ENCODE peak calls at places on chromosomes 4 and X, in nine cellular contexts. One of them, this sample, is unnamed.

GRCh38 chr4:146654648-146654975 is 15.9 kb downstream of the POU4F2 start:
- DNase-seq in CD4-positive, alpha-beta memory T cell: no peak
- DNase-seq in HepG2: no peak
- DNase-seq in pancreas: no peak
- DNase-seq in H7: no peak
- DNase-seq in left lung: no peak
- DNase-seq in heart left ventricle: no peak
- DNase-seq in cardiac muscle cell: no peak
- DNase-seq in lower lobe of right lung: no peak
- DNase-seq in this sample: no peak

GRCh38 chr4:106358899-106359298 is 9.7 kb downstream of the GIMD1 start:
- DNase-seq in CD4-positive, alpha-beta memory T cell: no peak
- DNase-seq in HepG2: no peak
- DNase-seq in pancreas: no peak
- DNase-seq in H7: no peak
- DNase-seq in left lung: no peak
- DNase-seq in heart left ventricle: no peak
- DNase-seq in cardiac muscle cell: no peak
- DNase-seq in lower lobe of right lung: no peak
- DNase-seq in this sample: no peak

GRCh38 chr4:88035292-88035691 is 27.9 kb downstream of the PKD2 start:
- DNase-seq in CD4-positive, alpha-beta memory T cell: no peak
- DNase-seq in HepG2: no peak
- DNase-seq in pancreas: no peak
- DNase-seq in H7: no peak
- DNase-seq in left lung: no peak
- DNase-seq in heart left ventricle: no peak
- DNase-seq in cardiac muscle cell: no peak
- DNase-seq in lower lobe of right lung: no peak
- DNase-seq in this sample: no peak

GRCh38 chr4:147360301-147360700 is 120.6 kb upstream of the EDNRA start:
- DNase-seq in CD4-positive, alpha-beta memory T cell: no peak
- DNase-seq in HepG2: no peak
- DNase-seq in pancreas: no peak
- DNase-seq in H7: no peak
- DNase-seq in left lung: no peak
- DNase-seq in heart left ventricle: no peak
- DNase-seq in cardiac muscle cell: no peak
- DNase-seq in lower lobe of right lung: no peak
- DNase-seq in this sample: no peak

GRCh38 chrX:40866878-40867277 is 131.5 kb upstream of the MED14 start:
- DNase-seq in CD4-positive, alpha-beta memory T cell: no peak
- DNase-seq in HepG2: no peak
- DNase-seq in pancreas: no peak
- DNase-seq in H7: no peak
- DNase-seq in left lung: no peak
- DNase-seq in heart left ventricle: no peak
- DNase-seq in cardiac muscle cell: no peak
- DNase-seq in lower lobe of right lung: no peak
- DNase-seq in this sample: no peak

GRCh38 chr4:184329235-184330007 is 111.7 kb upstream of the ENPP6 start:
- DNase-seq in CD4-positive, alpha-beta memory T cell: no peak
- DNase-seq in HepG2: no peak
- DNase-seq in pancreas: no peak
- DNase-seq in H7: peak
- DNase-seq in left lung: no peak
- DNase-seq in heart left ventricle: no peak
- DNase-seq in cardiac muscle cell: no peak
- DNase-seq in lower lobe of right lung: no peak
- DNase-seq in this sample: no peak

GRCh38 chr4:167622481-167623240 is 388.4 kb upstream of the SPOCK3 start:
- DNase-seq in CD4-positive, alpha-beta memory T cell: no peak
- DNase-seq in HepG2: peak
- DNase-seq in pancreas: peak
- DNase-seq in H7: peak
- DNase-seq in left lung: peak
- DNase-seq in heart left ventricle: no peak
- DNase-seq in cardiac muscle cell: peak
- DNase-seq in lower lobe of right lung: no peak
- DNase-seq in this sample: peak

GRCh38 chrX:19863237-19864223 is 23.9 kb downstream of the SH3KBP1 start:
- DNase-seq in CD4-positive, alpha-beta memory T cell: no peak
- DNase-seq in HepG2: no peak
- DNase-seq in pancreas: no peak
- DNase-seq in H7: no peak
- DNase-seq in left lung: no peak
- DNase-seq in heart left ventricle: peak
- DNase-seq in cardiac muscle cell: no peak
- DNase-seq in lower lobe of right lung: no peak
- DNase-seq in this sample: no peak

GRCh38 chrX:100819534-100819836 is 706 bp upstream of the CSTF2 start:
- DNase-seq in CD4-positive, alpha-beta memory T cell: no peak
- DNase-seq in HepG2: no peak
- DNase-seq in pancreas: peak
- DNase-seq in H7: no peak
- DNase-seq in left lung: peak
- DNase-seq in heart left ventricle: no peak
- DNase-seq in cardiac muscle cell: no peak
- DNase-seq in lower lobe of right lung: no peak
- DNase-seq in this sample: no peak

GRCh38 chrX:10197597-10198210 is 40.9 kb downstream of the CLCN4 start:
- DNase-seq in CD4-positive, alpha-beta memory T cell: no peak
- DNase-seq in HepG2: no peak
- DNase-seq in pancreas: no peak
- DNase-seq in H7: no peak
- DNase-seq in left lung: no peak
- DNase-seq in heart left ventricle: no peak
- DNase-seq in cardiac muscle cell: no peak
- DNase-seq in lower lobe of right lung: no peak
- DNase-seq in this sample: no peak

GRCh38 chrX:39242187-39242586 is 440.9 kb downstream of the MID1IP1 start:
- DNase-seq in CD4-positive, alpha-beta memory T cell: no peak
- DNase-seq in HepG2: peak
- DNase-seq in pancreas: no peak
- DNase-seq in H7: peak
- DNase-seq in left lung: no peak
- DNase-seq in heart left ventricle: no peak
- DNase-seq in cardiac muscle cell: peak
- DNase-seq in lower lobe of right lung: no peak
- DNase-seq in this sample: peak

GRCh38 chr4:92600638-92601037 is 296.9 kb downstream of the GRID2 start:
- DNase-seq in CD4-positive, alpha-beta memory T cell: no peak
- DNase-seq in HepG2: peak
- DNase-seq in pancreas: no peak
- DNase-seq in H7: no peak
- DNase-seq in left lung: no peak
- DNase-seq in heart left ventricle: no peak
- DNase-seq in cardiac muscle cell: peak
- DNase-seq in lower lobe of right lung: no peak
- DNase-seq in this sample: peak

GRCh38 chrX:21374163-21374993 is at the start of gene CNKSR2:
- DNase-seq in CD4-positive, alpha-beta memory T cell: peak
- DNase-seq in HepG2: no peak
- DNase-seq in pancreas: peak
- DNase-seq in H7: peak
- DNase-seq in left lung: peak
- DNase-seq in heart left ventricle: peak
- DNase-seq in cardiac muscle cell: peak
- DNase-seq in lower lobe of right lung: peak
- DNase-seq in this sample: no peak

GRCh38 chr4:6367313-6367945 is 97.8 kb downstream of the WFS1 start:
- DNase-seq in CD4-positive, alpha-beta memory T cell: no peak
- DNase-seq in HepG2: no peak
- DNase-seq in pancreas: peak
- DNase-seq in H7: peak
- DNase-seq in left lung: no peak
- DNase-seq in heart left ventricle: peak
- DNase-seq in cardiac muscle cell: no peak
- DNase-seq in lower lobe of right lung: no peak
- DNase-seq in this sample: no peak

GRCh38 chr4:125547842-125548241 is 233.1 kb downstream of the FAT4 start:
- DNase-seq in CD4-positive, alpha-beta memory T cell: no peak
- DNase-seq in HepG2: no peak
- DNase-seq in pancreas: no peak
- DNase-seq in H7: no peak
- DNase-seq in left lung: no peak
- DNase-seq in heart left ventricle: no peak
- DNase-seq in cardiac muscle cell: no peak
- DNase-seq in lower lobe of right lung: no peak
- DNase-seq in this sample: no peak

GRCh38 chr4:98374643-98375042 is 113.5 kb downstream of the RAP1GDS1 start:
- DNase-seq in CD4-positive, alpha-beta memory T cell: no peak
- DNase-seq in HepG2: no peak
- DNase-seq in pancreas: no peak
- DNase-seq in H7: no peak
- DNase-seq in left lung: no peak
- DNase-seq in heart left ventricle: no peak
- DNase-seq in cardiac muscle cell: no peak
- DNase-seq in lower lobe of right lung: no peak
- DNase-seq in this sample: no peak

GRCh38 chr4:61675464-61675863 is 475.3 kb downstream of the ADGRL3 start:
- DNase-seq in CD4-positive, alpha-beta memory T cell: no peak
- DNase-seq in HepG2: no peak
- DNase-seq in pancreas: no peak
- DNase-seq in H7: no peak
- DNase-seq in left lung: no peak
- DNase-seq in heart left ventricle: no peak
- DNase-seq in cardiac muscle cell: no peak
- DNase-seq in lower lobe of right lung: no peak
- DNase-seq in this sample: no peak

GRCh38 chr4:140893939-140894338 is 137.8 kb upstream of the TBC1D9 start:
- DNase-seq in CD4-positive, alpha-beta memory T cell: no peak
- DNase-seq in HepG2: no peak
- DNase-seq in pancreas: no peak
- DNase-seq in H7: no peak
- DNase-seq in left lung: no peak
- DNase-seq in heart left ventricle: no peak
- DNase-seq in cardiac muscle cell: no peak
- DNase-seq in lower lobe of right lung: no peak
- DNase-seq in this sample: no peak
- H3K4me3 ChIP-seq in CD4-positive, alpha-beta memory T cell: no peak
- H3K4me3 ChIP-seq in HepG2: no peak
- H3K4me3 ChIP-seq in pancreas: no peak
- H3K4me3 ChIP-seq in H7: no peak
- H3K4me3 ChIP-seq in left lung: no peak
- H3K4me3 ChIP-seq in heart left ventricle: no peak
- H3K4me3 ChIP-seq in cardiac muscle cell: no peak
- H3K4me3 ChIP-seq in lower lobe of right lung: no peak
- H3K4me3 ChIP-seq in this sample: no peak

DNA sequence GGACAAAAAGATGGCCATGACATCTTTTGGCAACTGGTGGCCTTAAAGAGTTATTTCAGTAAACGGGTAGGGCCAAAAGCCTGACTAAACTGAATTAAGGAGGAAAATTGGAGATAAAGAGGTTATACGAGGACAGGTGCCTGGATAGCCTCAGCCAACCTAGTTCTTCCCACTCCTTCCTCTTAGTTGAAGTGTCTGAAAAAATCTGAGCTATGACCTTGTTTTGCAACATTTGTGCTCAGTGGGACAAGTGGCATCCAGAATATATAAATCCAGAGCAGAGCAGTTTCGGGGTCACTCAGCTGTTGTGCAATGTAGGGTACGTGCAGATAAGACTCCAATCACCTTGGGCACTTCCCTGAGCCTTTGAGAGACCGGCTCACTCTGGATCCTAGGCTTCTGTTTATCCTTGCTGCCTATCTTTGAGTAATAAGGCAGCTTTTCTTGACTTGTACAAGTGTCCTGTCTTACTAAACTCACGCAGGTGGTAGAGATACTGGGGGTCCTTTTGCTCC is 50.2 kb upstream of the MORC4 start:
- DNase-seq in CD4-positive, alpha-beta memory T cell: no peak
- DNase-seq in HepG2: no peak
- DNase-seq in pancreas: no peak
- DNase-seq in H7: no peak
- DNase-seq in left lung: peak
- DNase-seq in heart left ventricle: no peak
- DNase-seq in cardiac muscle cell: no peak
- DNase-seq in lower lobe of right lung: no peak
- DNase-seq in this sample: no peak
- H3K4me3 ChIP-seq in CD4-positive, alpha-beta memory T cell: no peak
- H3K4me3 ChIP-seq in HepG2: no peak
- H3K4me3 ChIP-seq in pancreas: no peak
- H3K4me3 ChIP-seq in H7: no peak
- H3K4me3 ChIP-seq in left lung: no peak
- H3K4me3 ChIP-seq in heart left ventricle: no peak
- H3K4me3 ChIP-seq in cardiac muscle cell: no peak
- H3K4me3 ChIP-seq in lower lobe of right lung: no peak
- H3K4me3 ChIP-seq in this sample: no peak

GRCh38 chr4:2937146-2937857 is 25.9 kb downstream of the NOP14 start:
- DNase-seq in CD4-positive, alpha-beta memory T cell: peak
- DNase-seq in HepG2: peak
- DNase-seq in pancreas: peak
- DNase-seq in H7: no peak
- DNase-seq in left lung: peak
- DNase-seq in heart left ventricle: peak
- DNase-seq in cardiac muscle cell: no peak
- DNase-seq in lower lobe of right lung: peak
- DNase-seq in this sample: no peak

GRCh38 chr4:2934813-2935761 is 28.1 kb downstream of the NOP14 start:
- DNase-seq in CD4-positive, alpha-beta memory T cell: peak
- DNase-seq in HepG2: peak
- DNase-seq in pancreas: peak
- DNase-seq in H7: no peak
- DNase-seq in left lung: peak
- DNase-seq in heart left ventricle: peak
- DNase-seq in cardiac muscle cell: peak
- DNase-seq in lower lobe of right lung: peak
- DNase-seq in this sample: peak

GRCh38 chr4:2935762-2936743 is 27.2 kb downstream of the NOP14 start:
- DNase-seq in CD4-positive, alpha-beta memory T cell: peak
- DNase-seq in HepG2: no peak
- DNase-seq in pancreas: peak
- DNase-seq in H7: no peak
- DNase-seq in left lung: peak
- DNase-seq in heart left ventricle: peak
- DNase-seq in cardiac muscle cell: no peak
- DNase-seq in lower lobe of right lung: no peak
- DNase-seq in this sample: no peak

GRCh38 chr4:2937986-2938385 is 25.2 kb downstream of the NOP14 start:
- DNase-seq in CD4-positive, alpha-beta memory T cell: no peak
- DNase-seq in HepG2: no peak
- DNase-seq in pancreas: no peak
- DNase-seq in H7: no peak
- DNase-seq in left lung: no peak
- DNase-seq in heart left ventricle: peak
- DNase-seq in cardiac muscle cell: no peak
- DNase-seq in lower lobe of right lung: no peak
- DNase-seq in this sample: no peak

GRCh38 chr4:2936773-2937145 is 26.4 kb downstream of the NOP14 start:
- DNase-seq in CD4-positive, alpha-beta memory T cell: peak
- DNase-seq in HepG2: no peak
- DNase-seq in pancreas: peak
- DNase-seq in H7: no peak
- DNase-seq in left lung: peak
- DNase-seq in heart left ventricle: peak
- DNase-seq in cardiac muscle cell: no peak
- DNase-seq in lower lobe of right lung: no peak
- DNase-seq in this sample: no peak
- H3K4me3 ChIP-seq in CD4-positive, alpha-beta memory T cell: no peak
- H3K4me3 ChIP-seq in HepG2: peak
- H3K4me3 ChIP-seq in pancreas: no peak
- H3K4me3 ChIP-seq in H7: no peak
- H3K4me3 ChIP-seq in left lung: no peak
- H3K4me3 ChIP-seq in heart left ventricle: no peak
- H3K4me3 ChIP-seq in cardiac muscle cell: no peak
- H3K4me3 ChIP-seq in lower lobe of right lung: no peak
- H3K4me3 ChIP-seq in this sample: no peak

GRCh38 chrX:132956421-132957210 is 1.8 kb downstream of the HS6ST2 start:
- DNase-seq in CD4-positive, alpha-beta memory T cell: no peak
- DNase-seq in HepG2: no peak
- DNase-seq in pancreas: peak
- DNase-seq in H7: peak
- DNase-seq in left lung: no peak
- DNase-seq in heart left ventricle: no peak
- DNase-seq in cardiac muscle cell: peak
- DNase-seq in lower lobe of right lung: no peak
- DNase-seq in this sample: no peak
- H3K4me3 ChIP-seq in CD4-positive, alpha-beta memory T cell: no peak
- H3K4me3 ChIP-seq in HepG2: no peak
- H3K4me3 ChIP-seq in pancreas: peak
- H3K4me3 ChIP-seq in H7: peak
- H3K4me3 ChIP-seq in left lung: peak
- H3K4me3 ChIP-seq in heart left ventricle: peak
- H3K4me3 ChIP-seq in cardiac muscle cell: peak
- H3K4me3 ChIP-seq in lower lobe of right lung: peak
- H3K4me3 ChIP-seq in this sample: peak

This sample was measured in Caco-2.